ENCODE peak calls at places on chromosomes 6 and 20, in nine cellular contexts. P is NCI-H1417; N is stimulated activated CD8-positive, alpha-beta memory T cell treated with anti-CD3 and anti-CD28 coated beads, Interleukin-7, amount 100 ng/mL, for 1 hour; Y is activated T-helper 2 cell treated with anti-CD3 and anti-CD28 coated beads, Interferon-gamma antibody, Interleukin-2, Interleukin-4, amounts not matched to agents 10 μg/mL and 5 μg/mL and 100 μg/mL, durations not matched to agents 14 hours and 24 hours and 36 hours; U is cardiac fibroblast; L is HS-5; W is AML-193; R is BE2C; O is stimulated activated CD4-positive, alpha-beta T cell treated with anti-CD3 and anti-CD28 coated beads, Interleukin-1b, Interleukin-23, amount 100 ng/mL, for 1 hour. I is an unnamed sample.

GRCh38 chr20:34407962-34408474 is 44.9 kb downstream of the ITCH start:
- DNase-seq in P (no peak), N (no peak), Y (no peak), U (no peak), L (no peak), W (no peak), R (no peak), O (no peak), I (no peak)

GRCh38 chr20:40753472-40753871 is 64.4 kb upstream of the MAFB start:
- DNase-seq in P (no peak), N (no peak), Y (no peak), U (no peak), L (no peak), W (no peak), R (no peak), O (no peak), I (no peak)

GRCh38 chr20:30815577-30816181 is 441.8 kb upstream of the DEFB115 start:
- DNase-seq in P (no peak), N (no peak), Y (no peak), U (no peak), L (no peak), W (no peak), R (no peak), O (no peak), I (no peak)

GRCh38 chr6:38185244-38185643 is 365.7 kb downstream of the ZFAND3 start:
- DNase-seq in P (no peak), N (no peak), Y (no peak), U (no peak), L (no peak), W (no peak), R (no peak), O (no peak), I (no peak)

GRCh38 chr20:56626367-56627121 is 2.6 kb upstream of the TFAP2C start:
- DNase-seq in P (no peak), N (no peak), Y (no peak), U (no peak), L (no peak), W (no peak), R (peak), O (no peak), I (peak)

GRCh38 chr6:19999319-20000191 is 162.4 kb downstream of the ID4 start:
- DNase-seq in P (no peak), N (no peak), Y (no peak), U (peak), L (no peak), W (peak), R (peak), O (no peak), I (no peak)

GRCh38 chr6:19988555-19988954 is 151.4 kb downstream of the ID4 start:
- DNase-seq in P (no peak), N (no peak), Y (no peak), U (peak), L (no peak), W (peak), R (no peak), O (no peak), I (no peak)

GRCh38 chr6:15500901-15501805 is 161.7 kb downstream of the DTNBP1 start:
- DNase-seq in P (peak), N (no peak), Y (no peak), U (no peak), L (no peak), W (no peak), R (no peak), O (no peak), I (no peak)

GRCh38 chr6:137880633-137881521 is 13.8 kb downstream of the TNFAIP3 start:
- DNase-seq in P (no peak), N (no peak), Y (no peak), U (no peak), L (no peak), W (no peak), R (no peak), O (no peak), I (no peak)

GRCh38 chr6:160931378-160932343 is 59.9 kb upstream of the MAP3K4 start:
- DNase-seq in P (no peak), N (no peak), Y (no peak), U (no peak), L (no peak), W (no peak), R (no peak), O (no peak), I (no peak)

GRCh38 chr6:168718821-168719475 is 278.0 kb downstream of the SMOC2 start:
- DNase-seq in P (no peak), N (no peak), Y (no peak), U (no peak), L (no peak), W (no peak), R (no peak), O (no peak), I (no peak)

GRCh38 chr6:144131248-144131709 is 19.0 kb upstream of the STX11 start:
- DNase-seq in P (no peak), N (no peak), Y (no peak), U (peak), L (peak), W (no peak), R (no peak), O (no peak), I (peak)

GRCh38 chr20:62734336-62734735 is 25.7 kb downstream of the NTSR1 start:
- DNase-seq in P (no peak), N (no peak), Y (no peak), U (no peak), L (no peak), W (no peak), R (no peak), O (no peak), I (no peak)

GRCh38 chr6:139029470-139030210 is 1.1 kb downstream of the ABRACL start:
- DNase-seq in P (peak), N (no peak), Y (peak), U (peak), L (no peak), W (peak), R (no peak), O (no peak), I (peak)

GRCh38 chr6:137115653-137116052 is 57.8 kb downstream of the IL22RA2 start:
- DNase-seq in P (no peak), N (no peak), Y (no peak), U (no peak), L (no peak), W (no peak), R (no peak), O (no peak), I (no peak)

GRCh38 chr6:106199998-106200397 is 113.9 kb downstream of the PRDM1 start:
- DNase-seq in P (no peak), N (no peak), Y (no peak), U (peak), L (peak), W (no peak), R (no peak), O (no peak), I (peak)

GRCh38 chr6:5132741-5133140 is 47.6 kb downstream of the PPP1R3G start:
- DNase-seq in P (no peak), N (no peak), Y (no peak), U (peak), L (no peak), W (peak), R (no peak), O (no peak), I (peak)

GRCh38 chr20:33945391-33946079 is 48.2 kb upstream of the RALY start:
- DNase-seq in P (no peak), N (no peak), Y (no peak), U (peak), L (peak), W (no peak), R (no peak), O (no peak), I (peak)

GRCh38 chr6:132960720-132961119 is 146.4 kb downstream of the RPS12 start:
- DNase-seq in P (no peak), N (no peak), Y (no peak), U (peak), L (no peak), W (no peak), R (no peak), O (no peak), I (no peak)

GRCh38 chr20:50121858-50122271 is 8.9 kb upstream of the UBE2V1 start:
- DNase-seq in P (no peak), N (no peak), Y (no peak), U (no peak), L (peak), W (no peak), R (peak), O (no peak), I (peak)